ENCODE peak calls at places on chromosome 17, in four cellular contexts. N is AG09319, S is endodermal cell, G is type B pancreatic cell. R is an unnamed sample.

GRCh38 chr17:39921323-39921722 is 2.9 kb upstream of the GSDMB start:
- DNase-seq in G (no peak), S (no peak), N (no peak), R (no peak)

GRCh38 chr17:79036609-79037008 is 12.6 kb downstream of the C1QTNF1 start:
- DNase-seq in S (peak), G (no peak), N (peak), R (no peak)

GRCh38 chr17:263271-263670 is 81.8 kb upstream of the DOC2B start:
- DNase-seq in G (peak), S (no peak), N (no peak), R (no peak)

GRCh38 chr17:33895491-33895890 is 359.6 kb upstream of the CCL2 start:
- DNase-seq in N (no peak), G (no peak), S (peak), R (no peak)

GRCh38 chr17:70365098-70365583 is 195.8 kb downstream of the KCNJ2 start:
- DNase-seq in G (no peak), N (no peak), S (no peak), R (no peak)

GRCh38 chr17:40460585-40460975 is 17.3 kb downstream of the IGFBP4 start:
- DNase-seq in N (no peak), S (no peak), G (no peak), R (no peak)

GRCh38 chr17:35514561-35514960 is 22.9 kb downstream of the SLFN12L start:
- DNase-seq in S (no peak), N (no peak), G (no peak), R (no peak)

GRCh38 chr17:19812407-19812806 is 55.3 kb downstream of the ULK2 start:
- DNase-seq in N (no peak), G (no peak), S (peak), R (no peak)

GRCh38 chr17:74086992-74087391 is 116.5 kb upstream of the RPL38 start:
- DNase-seq in N (no peak), G (no peak), S (no peak), R (no peak)

GRCh38 chr17:61235821-61236197 is 163.8 kb upstream of the TBX2 start:
- DNase-seq in G (no peak), N (no peak), S (no peak), R (no peak)

GRCh38 chr17:78736526-78737079 is 45.5 kb downstream of the CYTH1 start:
- DNase-seq in S (peak), G (no peak), N (no peak), R (no peak)

GRCh38 chr17:71969500-71969899 is 151.3 kb upstream of the SOX9 start:
- DNase-seq in S (no peak), N (no peak), G (no peak), R (no peak)

GRCh38 chr17:56528636-56529170 is 64.8 kb upstream of the NOG start:
- DNase-seq in N (no peak), S (no peak), G (no peak), R (no peak)

GRCh38 chr17:17805575-17805974 is 31.2 kb downstream of the SREBF1 start:
- DNase-seq in G (no peak), N (no peak), S (no peak), R (no peak)

GRCh38 chr17:31095239-31096105 is 695 bp downstream of the NF1 start:
- DNase-seq in G (peak), N (no peak), S (peak), R (peak)

GRCh38 chr17:77402159-77402731 is 261.5 kb downstream of the SEC14L1 start:
- DNase-seq in N (no peak), G (no peak), S (no peak), R (no peak)

GRCh38 chr17:77403854-77404253 is 263.1 kb downstream of the SEC14L1 start:
- DNase-seq in N (no peak), S (no peak), G (no peak), R (no peak)

GRCh38 chr17:77398274-77398673 is 257.5 kb downstream of the SEC14L1 start:
- DNase-seq in N (no peak), G (no peak), S (no peak), R (no peak)

GRCh38 chr17:77399319-77399959 is 258.7 kb downstream of the SEC14L1 start:
- DNase-seq in S (no peak), N (no peak), G (no peak), R (no peak)

GRCh38 chr17:77400445-77400870 is 259.7 kb downstream of the SEC14L1 start:
- DNase-seq in S (peak), N (no peak), G (no peak), R (peak)
- TF ChIP-seq CTCF in S (peak), N (peak), G (peak), R (peak)

DNA sequence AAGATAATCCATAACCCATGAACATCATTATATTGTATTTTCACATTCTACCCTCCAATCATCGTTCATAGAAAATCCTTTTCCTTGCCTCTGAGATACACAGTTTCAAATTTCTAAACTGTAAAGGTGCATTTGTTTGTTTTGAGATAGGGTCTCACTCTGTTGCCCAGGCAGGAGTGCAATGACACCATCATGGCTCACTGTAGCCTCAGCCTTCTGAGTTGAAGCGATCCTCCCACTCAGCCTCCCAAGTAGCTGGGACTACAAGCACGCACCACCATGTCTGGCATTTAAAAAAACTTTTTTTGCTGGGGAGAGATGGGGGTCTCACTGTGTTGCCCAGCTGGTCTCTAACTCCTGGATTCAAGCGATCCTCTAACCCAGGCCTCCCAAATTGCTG is 58.1 kb upstream of the TOB1 start:
- DNase-seq in N (no peak), S (no peak), G (no peak), R (no peak)
- TF ChIP-seq CTCF in N (no peak), S (no peak), G (no peak), R (no peak)

GRCh38 chr17:80737106-80738019 is 192.7 kb downstream of the RPTOR start:
- DNase-seq in G (no peak), N (no peak), S (peak), R (no peak)
- TF ChIP-seq CTCF in G (no peak), N (no peak), S (peak), R (no peak)

GRCh38 chr17:48022906-48023305 is 14.7 kb downstream of the COPZ2 start:
- DNase-seq in G (no peak), S (no peak), N (no peak), R (no peak)

GRCh38 chr17:48024149-48025039 is 13.2 kb downstream of the COPZ2 start:
- DNase-seq in G (no peak), S (peak), N (no peak), R (no peak)

GRCh38 chr17:48025040-48025903 is 12.3 kb downstream of the COPZ2 start:
- DNase-seq in S (peak), G (peak), N (peak), R (peak)

GRCh38 chr17:48021964-48022363 is 15.6 kb downstream of the COPZ2 start:
- DNase-seq in G (no peak), N (no peak), S (no peak), R (no peak)

DNA sequence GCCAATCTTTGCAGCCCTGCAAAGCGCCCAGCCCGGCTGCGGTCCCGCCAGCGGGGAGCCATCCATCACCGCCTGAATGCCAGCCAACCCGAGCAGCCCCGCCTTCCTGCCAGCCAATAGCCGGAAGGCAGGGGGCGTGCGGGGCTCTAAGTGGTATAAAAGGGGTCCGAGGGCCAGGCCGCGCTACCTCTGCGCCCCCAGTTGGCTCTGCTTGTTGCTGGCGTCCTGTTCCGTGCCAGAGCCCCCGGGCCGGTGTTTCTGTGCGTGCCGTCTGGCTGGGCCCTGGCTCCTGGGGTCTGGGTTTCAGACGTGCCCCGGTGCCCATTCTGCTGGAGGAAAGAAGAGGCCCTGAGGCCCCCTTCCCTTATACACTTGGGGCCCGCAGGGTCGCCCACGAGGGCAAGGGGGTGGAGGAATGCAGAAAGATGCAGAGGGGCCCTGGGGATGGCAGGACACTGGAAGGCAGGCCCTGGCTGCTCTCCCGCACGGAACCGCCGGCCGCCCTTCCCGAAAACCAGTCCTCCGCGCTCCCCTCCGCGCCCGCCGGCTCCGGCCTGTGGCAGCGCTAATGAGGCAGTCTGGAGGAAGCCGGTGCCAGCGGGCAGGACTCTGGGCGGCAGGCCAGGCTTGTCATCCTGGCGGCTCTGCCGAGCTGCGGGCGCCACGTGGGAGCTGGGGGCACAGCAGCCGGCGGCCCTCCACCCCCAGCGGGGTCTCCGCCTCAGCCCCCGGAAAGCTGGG is 14.0 kb downstream of the COPZ2 start:
- DNase-seq in N (no peak), S (peak), G (peak), R (peak)
- TF ChIP-seq CTCF in N (peak), S (peak), G (no peak), R (no peak)

GRCh38 chr17:38732376-38733314 is 2.5 kb downstream of the CISD3 start:
- DNase-seq in S (peak), N (no peak), G (no peak), R (no peak)

GRCh38 chr17:38734235-38734633 is 4.1 kb downstream of the CISD3 start:
- DNase-seq in G (no peak), N (no peak), S (no peak), R (no peak)

GRCh38 chr17:38731526-38732294 is 1.6 kb downstream of the CISD3 start:
- DNase-seq in G (no peak), N (no peak), S (no peak), R (no peak)

GRCh38 chr17:38735161-38735997 is 5.2 kb downstream of the CISD3 start:
- DNase-seq in S (peak), N (no peak), G (no peak), R (peak)

GRCh38 chr17:38733315-38734234 is 3.4 kb downstream of the CISD3 start:
- DNase-seq in G (no peak), S (peak), N (no peak), R (no peak)
- TF ChIP-seq CTCF in G (peak), S (peak), N (no peak), R (no peak)